ENCODE peak calls at places on chromosomes 2 and 18, in seven cellular contexts. One of them, this sample, is unnamed.

GRCh38 chr2:119366161-119366648 is 429 bp downstream of the C2orf76 start:
- DNase-seq in heart left ventricle: no peak
- DNase-seq in gastrocnemius medialis: no peak
- DNase-seq in IMR-90: peak; percentile 25
- DNase-seq in kidney: no peak
- DNase-seq in esophagus muscularis mucosa: no peak
- DNase-seq in H9: no peak
- DNase-seq in this sample: peak; percentile 51

GRCh38 chr18:50286391-50287027 is 983 bp downstream of the CXXC1 start:
- DNase-seq in heart left ventricle: peak; percentile 36
- DNase-seq in gastrocnemius medialis: no peak
- DNase-seq in IMR-90: peak; percentile 29
- DNase-seq in kidney: peak; percentile 80
- DNase-seq in esophagus muscularis mucosa: no peak
- DNase-seq in H9: peak; percentile 57
- DNase-seq in this sample: peak; percentile 34

GRCh38 chr18:55587341-55588000 is 521 bp downstream of the TCF4 start:
- DNase-seq in heart left ventricle: peak; percentile 33
- DNase-seq in gastrocnemius medialis: peak; percentile 25
- DNase-seq in IMR-90: peak; percentile 51
- DNase-seq in kidney: no peak
- DNase-seq in esophagus muscularis mucosa: no peak
- DNase-seq in H9: peak; percentile 30
- DNase-seq in this sample: no peak

GRCh38 chr2:164903944-164904343 is 51.4 kb downstream of the SLC38A11 start:
- DNase-seq in heart left ventricle: no peak
- DNase-seq in gastrocnemius medialis: no peak
- DNase-seq in IMR-90: no peak
- DNase-seq in kidney: no peak
- DNase-seq in esophagus muscularis mucosa: no peak
- DNase-seq in H9: no peak
- DNase-seq in this sample: no peak

GRCh38 chr2:132618734-132619133 is 51.3 kb downstream of the LYPD1 start:
- DNase-seq in heart left ventricle: no peak
- DNase-seq in gastrocnemius medialis: no peak
- DNase-seq in IMR-90: no peak
- DNase-seq in kidney: no peak
- DNase-seq in esophagus muscularis mucosa: no peak
- DNase-seq in H9: no peak
- DNase-seq in this sample: no peak

GRCh38 chr2:62197609-62198236 is 1.8 kb downstream of the B3GNT2 start:
- DNase-seq in heart left ventricle: peak; percentile 70
- DNase-seq in gastrocnemius medialis: no peak
- DNase-seq in IMR-90: no peak
- DNase-seq in kidney: peak; percentile 88
- DNase-seq in esophagus muscularis mucosa: no peak
- DNase-seq in H9: no peak
- DNase-seq in this sample: no peak

GRCh38 chr18:13137939-13138821 is 80.4 kb upstream of the LDLRAD4 start:
- DNase-seq in heart left ventricle: peak; percentile 69
- DNase-seq in gastrocnemius medialis: peak; percentile 64
- DNase-seq in IMR-90: peak; percentile 8
- DNase-seq in kidney: no peak
- DNase-seq in esophagus muscularis mucosa: no peak
- DNase-seq in H9: no peak
- DNase-seq in this sample: peak; percentile 72

GRCh38 chr2:11377915-11378649 is 33.6 kb upstream of the ROCK2 start:
- DNase-seq in heart left ventricle: no peak
- DNase-seq in gastrocnemius medialis: no peak
- DNase-seq in IMR-90: peak; percentile 79
- DNase-seq in kidney: no peak
- DNase-seq in esophagus muscularis mucosa: no peak
- DNase-seq in H9: no peak
- DNase-seq in this sample: no peak

GRCh38 chr2:128768066-128768465 is 449.4 kb upstream of the HS6ST1 start:
- DNase-seq in heart left ventricle: no peak
- DNase-seq in gastrocnemius medialis: no peak
- DNase-seq in IMR-90: no peak
- DNase-seq in kidney: no peak
- DNase-seq in esophagus muscularis mucosa: no peak
- DNase-seq in H9: no peak
- DNase-seq in this sample: no peak

GRCh38 chr2:126797622-126798275 is 100.9 kb upstream of the TEX51 start:
- DNase-seq in heart left ventricle: no peak
- DNase-seq in gastrocnemius medialis: no peak
- DNase-seq in IMR-90: no peak
- DNase-seq in kidney: no peak
- DNase-seq in esophagus muscularis mucosa: peak; percentile 90
- DNase-seq in H9: peak; percentile 21
- DNase-seq in this sample: no peak

GRCh38 chr2:201698588-201699226 is at the start of gene MPP4:
- DNase-seq in heart left ventricle: no peak
- DNase-seq in gastrocnemius medialis: no peak
- DNase-seq in IMR-90: peak; percentile 46
- DNase-seq in kidney: no peak
- DNase-seq in esophagus muscularis mucosa: no peak
- DNase-seq in H9: no peak
- DNase-seq in this sample: no peak

GRCh38 chr2:108182489-108182888 is 57.3 kb upstream of the SULT1C3 start:
- DNase-seq in heart left ventricle: no peak
- DNase-seq in gastrocnemius medialis: no peak
- DNase-seq in IMR-90: no peak
- DNase-seq in kidney: no peak
- DNase-seq in esophagus muscularis mucosa: no peak
- DNase-seq in H9: peak; percentile 70
- DNase-seq in this sample: peak; percentile 2

DNA sequence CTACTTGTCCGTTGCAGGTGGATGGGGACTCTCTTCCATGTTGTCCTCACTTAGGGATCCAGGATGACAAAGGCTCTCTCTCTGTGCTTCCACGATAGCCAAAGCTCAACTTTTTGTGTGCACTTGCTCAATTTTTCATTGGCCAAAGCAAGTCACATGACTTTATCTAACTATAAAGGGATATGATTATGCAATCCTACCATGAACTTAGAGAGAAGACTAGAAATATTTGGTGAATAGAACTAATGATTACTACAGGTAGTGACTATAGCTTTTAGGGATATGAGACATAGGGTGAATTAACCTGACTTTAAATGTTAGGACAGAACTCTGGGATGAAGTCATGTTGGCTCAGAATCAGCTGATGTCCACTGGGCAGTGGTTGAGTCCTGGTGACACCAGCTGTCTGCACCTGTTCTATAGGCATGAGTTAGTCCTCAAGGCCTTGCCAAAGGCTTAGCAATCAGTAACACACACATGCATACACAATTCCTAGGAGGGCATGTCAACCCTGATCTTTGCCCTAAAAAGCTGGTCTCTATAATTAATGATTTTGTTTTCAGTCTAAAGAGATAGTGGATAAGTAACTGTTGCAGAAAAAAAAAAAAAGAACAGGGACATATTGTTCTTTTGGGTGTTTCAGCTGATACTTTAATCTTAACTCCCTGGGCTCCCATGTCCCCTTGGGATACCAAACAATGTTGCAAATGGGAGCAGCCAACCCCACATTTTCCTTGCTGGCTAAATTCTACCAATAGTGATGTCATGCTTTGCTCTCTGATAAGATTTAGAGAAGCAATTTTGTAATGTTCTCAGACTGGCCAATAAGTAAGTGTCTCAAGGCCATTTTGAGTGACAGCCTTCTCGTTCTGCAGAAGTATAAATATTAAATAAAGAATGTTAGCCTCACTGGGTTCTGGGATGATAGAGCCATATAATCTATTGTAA is 12.5 kb upstream of the HK2 start:
- DNase-seq in heart left ventricle: no peak
- DNase-seq in gastrocnemius medialis: no peak
- DNase-seq in IMR-90: no peak
- DNase-seq in kidney: no peak
- DNase-seq in esophagus muscularis mucosa: no peak
- DNase-seq in H9: no peak
- DNase-seq in this sample: no peak
- H3K4me1 ChIP-seq in heart left ventricle: no peaks in the 10 kb centered on the region
- H3K4me1 ChIP-seq in gastrocnemius medialis: no peaks in the 10 kb centered on the region
- H3K4me1 ChIP-seq in IMR-90: peaks cover 2% of the 10 kb centered on the region
- H3K4me1 ChIP-seq in kidney: no peaks in the 10 kb centered on the region
- H3K4me1 ChIP-seq in esophagus muscularis mucosa: peaks cover 12% of the 10 kb centered on the region
- H3K4me1 ChIP-seq in H9: no peaks in the 10 kb centered on the region
- H3K4me1 ChIP-seq in this sample: no peaks in the 10 kb centered on the region

DNA sequence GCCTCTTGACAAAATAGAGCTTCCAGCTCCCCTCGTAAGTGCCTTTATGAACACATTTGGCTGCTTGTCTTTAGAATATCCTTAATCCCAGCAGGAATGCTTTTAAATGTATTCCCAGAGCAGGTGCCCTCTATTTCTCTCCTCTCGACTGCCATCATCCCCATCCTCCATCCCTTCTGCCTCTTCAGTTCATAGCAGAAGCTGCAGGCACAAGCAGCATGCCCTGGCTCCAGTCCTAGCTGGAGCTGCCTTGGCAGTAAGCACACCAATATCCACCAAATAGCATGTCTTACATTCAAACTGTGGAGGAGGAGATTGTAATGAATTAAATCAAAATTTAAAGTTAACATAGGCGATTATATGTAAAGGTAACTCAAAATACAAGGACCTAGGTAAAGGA is 891.3 kb upstream of the SLC39A10 start:
- DNase-seq in heart left ventricle: no peak
- DNase-seq in gastrocnemius medialis: no peak
- DNase-seq in IMR-90: no peak
- DNase-seq in kidney: no peak
- DNase-seq in esophagus muscularis mucosa: no peak
- DNase-seq in H9: no peak
- DNase-seq in this sample: no peak
- H3K27ac ChIP-seq in heart left ventricle: no peak overlapping the region
- H3K27ac ChIP-seq in gastrocnemius medialis: no peak overlapping the region
- H3K27ac ChIP-seq in IMR-90: no peak overlapping the region
- H3K27ac ChIP-seq in kidney: no peak overlapping the region
- H3K27ac ChIP-seq in esophagus muscularis mucosa: no peak overlapping the region
- H3K27ac ChIP-seq in H9: no peak overlapping the region
- H3K27ac ChIP-seq in this sample: no peak overlapping the region

GRCh38 chr2:8627019-8627691 is 54.7 kb upstream of the ID2 start:
- DNase-seq in heart left ventricle: no peak
- DNase-seq in gastrocnemius medialis: no peak
- DNase-seq in IMR-90: no peak
- DNase-seq in kidney: peak; percentile 70
- DNase-seq in esophagus muscularis mucosa: no peak
- DNase-seq in H9: no peak
- DNase-seq in this sample: no peak

GRCh38 chr2:8627692-8628085 is 54.2 kb upstream of the ID2 start:
- DNase-seq in heart left ventricle: no peak
- DNase-seq in gastrocnemius medialis: no peak
- DNase-seq in IMR-90: no peak
- DNase-seq in kidney: no peak
- DNase-seq in esophagus muscularis mucosa: no peak
- DNase-seq in H9: no peak
- DNase-seq in this sample: no peak

GRCh38 chr2:8629402-8629801 is 52.5 kb upstream of the ID2 start:
- DNase-seq in heart left ventricle: no peak
- DNase-seq in gastrocnemius medialis: no peak
- DNase-seq in IMR-90: no peak
- DNase-seq in kidney: no peak
- DNase-seq in esophagus muscularis mucosa: no peak
- DNase-seq in H9: no peak
- DNase-seq in this sample: no peak

GRCh38 chr2:8628870-8629209 is 53.0 kb upstream of the ID2 start:
- DNase-seq in heart left ventricle: no peak
- DNase-seq in gastrocnemius medialis: no peak
- DNase-seq in IMR-90: no peak
- DNase-seq in kidney: no peak
- DNase-seq in esophagus muscularis mucosa: no peak
- DNase-seq in H9: no peak
- DNase-seq in this sample: no peak

GRCh38 chr2:8628179-8628869 is 53.5 kb upstream of the ID2 start:
- DNase-seq in heart left ventricle: no peak
- DNase-seq in gastrocnemius medialis: peak; percentile 7
- DNase-seq in IMR-90: peak; percentile 8
- DNase-seq in kidney: peak; percentile 66
- DNase-seq in esophagus muscularis mucosa: no peak
- DNase-seq in H9: peak; percentile 62
- DNase-seq in this sample: no peak
- H3K4me1 ChIP-seq in heart left ventricle: no peaks in the 10 kb centered on the region
- H3K4me1 ChIP-seq in gastrocnemius medialis: no peaks in the 10 kb centered on the region
- H3K4me1 ChIP-seq in IMR-90: peaks cover 8% of the 10 kb centered on the region
- H3K4me1 ChIP-seq in kidney: peaks cover 15% of the 10 kb centered on the region
- H3K4me1 ChIP-seq in esophagus muscularis mucosa: no peaks in the 10 kb centered on the region
- H3K4me1 ChIP-seq in H9: no peaks in the 10 kb centered on the region
- H3K4me1 ChIP-seq in this sample: no peaks in the 10 kb centered on the region

DNA sequence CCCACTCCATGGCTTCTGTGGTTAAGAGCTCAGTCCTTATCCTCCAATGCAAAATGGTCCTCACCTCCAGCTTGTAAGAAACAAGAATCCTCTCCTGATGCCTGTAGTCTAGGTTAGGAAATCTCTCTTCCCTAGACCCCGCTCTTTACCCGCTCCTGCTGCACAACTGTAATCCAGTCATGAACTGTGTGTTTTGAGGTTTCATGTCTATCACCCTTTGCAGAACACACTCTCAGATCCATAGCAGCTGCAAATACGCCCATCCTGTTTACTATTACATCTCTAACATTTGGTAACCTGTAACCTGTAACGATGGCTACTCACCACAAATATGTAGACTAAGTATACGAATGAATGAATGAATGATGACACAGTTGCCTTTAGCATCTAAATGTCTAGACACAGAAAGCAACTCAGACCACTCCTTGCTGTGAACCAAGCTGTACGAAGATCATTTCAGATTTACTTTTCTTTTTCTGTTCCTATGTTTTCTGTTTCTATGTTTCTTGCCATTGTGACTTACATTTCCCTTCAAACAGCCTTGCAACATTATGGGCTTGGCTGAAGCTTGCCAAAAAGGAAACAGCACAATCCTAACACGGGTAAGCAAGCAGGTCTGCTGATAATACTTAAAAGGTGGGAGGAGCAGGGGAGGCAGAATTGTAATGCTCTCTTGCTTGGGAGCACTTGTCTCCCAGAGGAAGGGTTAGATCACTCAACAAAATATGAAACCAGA is 53.7 kb downstream of the EPHA4 start:
- DNase-seq in heart left ventricle: no peak
- DNase-seq in gastrocnemius medialis: no peak
- DNase-seq in IMR-90: peak; percentile 92
- DNase-seq in kidney: no peak
- DNase-seq in esophagus muscularis mucosa: peak; percentile 47
- DNase-seq in H9: no peak
- DNase-seq in this sample: peak; percentile 84
- H3K27ac ChIP-seq in heart left ventricle: no peak overlapping the region
- H3K27ac ChIP-seq in gastrocnemius medialis: no peak overlapping the region
- H3K27ac ChIP-seq in IMR-90: peak overlapping the region; percentile 44
- H3K27ac ChIP-seq in kidney: no peak overlapping the region
- H3K27ac ChIP-seq in esophagus muscularis mucosa: no peak overlapping the region
- H3K27ac ChIP-seq in H9: no peak overlapping the region
- H3K27ac ChIP-seq in this sample: peak overlapping the region; percentile 82

GRCh38 chr2:109562421-109562820 is 51.3 kb downstream of the SEPTIN10 start:
- DNase-seq in heart left ventricle: no peak
- DNase-seq in gastrocnemius medialis: no peak
- DNase-seq in IMR-90: peak; percentile 40
- DNase-seq in kidney: no peak
- DNase-seq in esophagus muscularis mucosa: no peak
- DNase-seq in H9: no peak
- DNase-seq in this sample: no peak
- H3K4me1 ChIP-seq in heart left ventricle: no peaks in the 10 kb centered on the region
- H3K4me1 ChIP-seq in gastrocnemius medialis: no peaks in the 10 kb centered on the region
- H3K4me1 ChIP-seq in IMR-90: peaks cover 6% of the 10 kb centered on the region
- H3K4me1 ChIP-seq in kidney: no peaks in the 10 kb centered on the region
- H3K4me1 ChIP-seq in esophagus muscularis mucosa: peaks cover 5% of the 10 kb centered on the region
- H3K4me1 ChIP-seq in H9: no peaks in the 10 kb centered on the region
- H3K4me1 ChIP-seq in this sample: no peaks in the 10 kb centered on the region

This sample was measured in CD4-positive, CD25-positive, alpha-beta regulatory T cell.